ENCODE peak calls at places on chromosomes 7 and 10, in five cellular contexts. V is activated B cell treated with CpG ODN at 0.5 μM for 24 hours, H is mammary epithelial cell, Z is GM12865, C is AG04450. P is an unnamed sample.

GRCh38 chr10:89088901-89089300 is 98.3 kb downstream of the FAS start:
- DNase-seq in H (no peak), V (no peak), Z (no peak), C (peak; percentile 43), P (no peak)

GRCh38 chr7:104196161-104196560 is 11.7 kb downstream of the ORC5 start:
- DNase-seq in Z (no peak), V (no peak), C (no peak), H (no peak), P (no peak)

GRCh38 chr7:56097700-56098099 is 4.9 kb upstream of the PHKG1 start:
- DNase-seq in Z (peak; percentile 30), C (peak; percentile 72), H (peak; percentile 40), V (no peak), P (no peak)

GRCh38 chr10:15293862-15294835 is 76.9 kb downstream of the FAM171A1 start:
- DNase-seq in Z (no peak), V (no peak), H (no peak), C (no peak), P (no peak)

GRCh38 chr10:95445837-95446347 is 115.3 kb downstream of the SORBS1 start:
- DNase-seq in C (peak; percentile 16), Z (peak; percentile 81), H (peak; percentile 69), V (no peak), P (no peak)

GRCh38 chr7:90216771-90217170 is 5.2 kb downstream of the STEAP2 start:
- DNase-seq in C (no peak), H (no peak), Z (no peak), V (no peak), P (no peak)

GRCh38 chr7:95608344-95609173 is 12.2 kb upstream of the PDK4 start:
- DNase-seq in C (peak; percentile 82), V (peak; percentile 49), H (peak; percentile 62), Z (peak; percentile 54), P (peak; percentile 30)

GRCh38 chr7:36154255-36155212 is 1.5 kb downstream of the EEPD1 start:
- DNase-seq in V (no peak), Z (no peak), C (no peak), H (no peak), P (no peak)

GRCh38 chr10:99908512-99908911 is 101.2 kb downstream of the DNMBP start:
- DNase-seq in H (peak; percentile 72), C (no peak), V (no peak), Z (peak; percentile 38), P (no peak)

GRCh38 chr10:61688551-61689308 is 26.0 kb downstream of the CABCOCO1 start:
- DNase-seq in C (no peak), V (no peak), H (no peak), Z (no peak), P (no peak)

GRCh38 chr7:86008898-86009297 is 634.8 kb upstream of the GRM3 start:
- DNase-seq in Z (no peak), V (no peak), C (no peak), H (no peak), P (no peak)

GRCh38 chr10:122856902-122857301 is 11.2 kb upstream of the CUZD1 start:
- DNase-seq in Z (no peak), C (no peak), H (no peak), V (no peak), P (no peak)

GRCh38 chr7:130299909-130300308 is 6.9 kb downstream of the CPA4 start:
- DNase-seq in V (no peak), H (no peak), C (no peak), Z (no peak), P (no peak)

GRCh38 chr10:72158174-72158573 is 57.6 kb upstream of the ANAPC16 start:
- DNase-seq in Z (no peak), H (no peak), C (no peak), V (no peak), P (no peak)

DNA sequence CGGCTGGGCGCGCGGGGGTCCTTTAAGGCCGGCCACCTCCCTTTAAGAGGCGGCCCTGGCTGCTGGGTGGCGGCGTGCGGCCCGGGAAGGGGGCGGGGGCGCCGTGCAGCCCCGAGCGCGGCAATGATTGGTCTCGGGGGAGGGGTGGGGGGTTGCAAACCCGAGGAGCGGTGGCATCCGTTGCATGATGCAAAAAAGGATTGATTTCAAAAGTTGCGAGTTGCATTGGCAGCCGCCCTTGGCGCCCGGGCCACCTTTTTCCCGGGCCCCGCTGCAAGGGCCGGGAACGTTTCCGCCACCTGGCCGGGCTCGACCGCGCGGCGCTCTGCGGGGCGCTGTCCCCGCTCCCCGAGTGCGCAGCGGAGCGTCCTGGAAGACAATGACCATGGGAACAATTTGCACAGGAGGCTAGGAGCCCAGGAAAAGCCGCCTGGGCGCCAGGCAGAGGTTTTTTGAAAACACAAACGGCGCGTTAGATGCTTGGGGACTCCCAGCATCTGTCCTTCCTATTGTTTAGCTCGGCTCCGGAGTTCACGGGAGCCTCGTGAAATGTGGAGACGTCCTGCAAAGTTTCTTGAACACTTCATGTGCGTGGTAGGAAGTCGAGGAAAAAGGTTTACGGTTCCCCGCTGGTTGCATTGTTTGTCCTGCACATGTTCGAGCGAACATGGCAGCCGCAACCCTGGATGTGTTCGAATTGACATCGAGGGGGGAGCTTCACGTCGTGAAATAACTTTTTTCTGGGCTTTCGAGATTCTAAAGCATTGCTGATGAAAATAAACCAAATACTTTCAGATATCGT is at the start of gene SEPHS1:
- DNase-seq in V (peak; percentile 65), Z (peak; percentile 93), H (peak; percentile 60), C (no peak), P (peak; percentile 58)
- TF ChIP-seq CTCF in V (no peak), Z (no peak), H (no peak), C (no peak), P (no peak)

GRCh38 chr10:97540669-97541500 is 31.7 kb upstream of the ANKRD2 start:
- DNase-seq in C (no peak), H (no peak), Z (no peak), V (no peak), P (no peak)
- TF ChIP-seq CTCF in C (no peak), H (no peak), Z (no peak), V (no peak), P (no peak)

DNA sequence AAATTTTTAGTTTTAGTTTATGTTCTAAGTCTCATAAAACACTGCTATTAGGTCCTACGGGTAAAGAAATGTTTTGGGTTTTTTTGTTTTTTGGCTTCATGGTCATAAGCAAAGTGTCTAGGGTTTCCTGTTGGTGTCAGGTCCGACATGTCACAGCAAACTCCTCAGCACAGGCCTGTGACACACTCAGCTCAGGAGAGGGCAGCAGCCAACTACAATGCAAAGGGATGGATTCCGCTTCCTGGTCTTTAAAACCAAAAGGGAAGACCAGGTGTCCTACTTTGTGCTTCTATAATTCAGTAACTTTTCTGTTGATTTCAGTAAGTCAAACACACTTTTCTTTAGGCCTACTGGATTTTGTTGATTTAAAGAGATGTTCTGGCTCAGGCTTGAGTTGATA is 83.8 kb upstream of the MACROH2A2 start:
- DNase-seq in H (peak; percentile 32), Z (peak; percentile 18), V (no peak), C (no peak), P (no peak)
- TF ChIP-seq CTCF in H (peak; percentile 29), Z (no peak), V (no peak), C (peak; percentile 34), P (no peak)

DNA sequence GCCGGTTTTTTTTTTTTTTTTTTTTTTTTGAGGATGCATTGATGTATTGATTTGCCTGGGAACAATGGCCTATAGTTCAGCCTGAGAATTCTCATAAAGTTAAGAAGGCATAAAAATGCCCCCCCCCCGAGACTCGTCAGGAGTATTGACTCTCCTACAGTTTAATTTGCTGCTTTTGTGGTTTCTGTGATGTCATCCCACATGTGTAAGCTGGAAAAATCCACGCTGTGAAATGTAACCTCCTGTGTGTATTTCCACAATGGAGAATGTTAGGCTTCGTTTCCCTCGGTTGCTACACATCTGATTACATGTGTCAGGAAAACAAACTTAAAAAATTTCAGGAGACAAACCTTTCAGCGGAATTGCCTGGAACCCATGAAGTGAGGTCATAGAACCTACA is 117.9 kb downstream of the FANK1 start:
- DNase-seq in V (no peak), Z (no peak), C (peak; percentile 7), H (peak; percentile 58), P (no peak)
- TF ChIP-seq CTCF in V (no peak), Z (no peak), C (no peak), H (no peak), P (peak; percentile 9)

DNA sequence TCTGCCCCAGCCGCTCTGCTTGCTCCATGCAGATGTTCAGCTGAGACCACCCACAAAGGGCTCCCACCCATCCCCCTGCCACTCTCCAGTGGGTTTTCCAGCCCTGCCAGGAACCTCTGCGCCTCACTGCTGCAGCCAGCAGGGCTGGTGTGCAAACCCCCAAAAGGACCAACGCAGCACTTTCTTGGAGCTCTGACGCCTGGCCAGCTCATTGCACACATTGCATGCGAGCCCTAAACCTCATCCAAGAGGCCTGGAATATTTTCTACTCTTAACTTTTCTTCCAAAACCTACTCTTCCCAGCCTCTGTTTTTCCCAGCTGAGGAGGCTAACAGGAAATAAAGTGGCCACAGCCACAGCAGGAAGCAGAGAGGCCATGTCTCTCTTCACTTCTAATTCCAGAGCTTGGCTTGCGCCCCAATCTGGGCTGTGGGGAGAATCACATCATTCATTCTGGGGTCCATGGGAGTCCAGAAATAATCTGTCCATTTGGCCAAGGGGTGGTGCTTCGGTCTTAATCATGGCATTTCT is 4.6 kb upstream of the FAM170B start:
- DNase-seq in Z (no peak), C (no peak), H (no peak), V (no peak), P (no peak)
- TF ChIP-seq CTCF in Z (no peak), C (peak; percentile 2), H (no peak), V (no peak), P (no peak)

DNA sequence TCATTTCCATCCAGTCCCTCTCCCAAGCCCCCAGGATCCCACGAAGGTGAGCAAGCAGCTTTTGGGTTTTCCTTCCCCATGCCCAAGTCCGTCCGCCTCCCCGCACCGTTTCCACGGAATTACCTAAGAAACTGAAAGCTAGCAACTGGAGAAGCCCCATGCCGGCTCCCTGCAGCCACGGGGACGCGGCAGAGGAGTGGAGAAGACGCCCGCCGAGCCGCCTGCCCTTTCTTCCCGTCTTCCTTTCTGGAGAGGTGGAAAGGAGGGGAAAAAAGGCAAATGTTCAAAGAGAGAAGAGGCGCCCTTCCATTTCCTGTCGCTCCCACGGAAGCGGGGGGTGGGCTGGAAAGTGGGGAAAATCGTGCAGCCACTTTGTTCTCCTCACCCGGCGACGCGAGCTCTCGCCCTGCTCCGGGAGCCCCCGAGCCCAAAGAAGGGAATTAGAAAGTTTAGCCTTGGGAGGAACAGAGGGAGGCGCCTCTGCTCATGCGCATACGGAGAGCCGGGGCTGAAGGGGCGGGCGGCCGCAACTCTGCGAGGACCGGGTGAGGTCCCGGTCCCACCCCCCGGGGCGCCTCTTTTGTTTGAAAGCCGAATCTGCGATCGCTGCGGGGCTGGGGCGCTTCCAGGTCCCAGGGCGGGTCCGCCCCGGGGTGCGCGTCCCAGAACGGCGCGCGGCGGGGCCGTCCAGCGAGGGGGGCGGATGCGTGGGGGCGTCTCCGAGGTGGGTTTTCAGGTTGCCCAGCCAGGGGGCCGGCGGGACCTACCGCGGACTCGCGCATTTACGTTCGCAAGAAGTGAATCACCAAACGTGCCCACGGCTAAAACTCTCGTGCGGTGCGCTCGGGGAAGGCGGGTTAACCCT is at the start of gene LAMB1:
- DNase-seq in H (peak; percentile 64), V (no peak), Z (no peak), C (no peak), P (no peak)
- TF ChIP-seq CTCF in H (no peak), V (no peak), Z (no peak), C (no peak), P (no peak)

DNA sequence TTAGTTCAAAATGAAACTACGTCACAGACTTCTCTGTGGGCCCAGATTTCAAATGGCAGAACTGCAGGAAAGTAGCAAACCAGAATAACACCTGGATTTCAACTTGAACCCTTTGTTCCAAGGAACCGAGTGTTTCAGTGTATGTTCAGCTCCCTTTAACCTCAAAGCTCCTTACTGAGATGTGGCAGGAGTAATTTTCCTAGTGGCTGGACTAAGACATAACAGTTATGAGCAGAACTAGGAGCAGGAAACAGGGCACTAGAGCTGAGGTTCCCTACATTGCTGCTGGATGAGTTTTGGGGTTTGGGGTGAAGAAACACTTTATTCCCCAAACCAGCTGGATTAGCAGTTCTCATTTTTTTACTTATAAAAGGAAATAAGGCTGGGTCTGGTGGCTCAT is 50.1 kb downstream of the NSUN6 start:
- DNase-seq in C (no peak), Z (no peak), H (no peak), V (no peak), P (no peak)
- TF ChIP-seq CTCF in C (no peak), Z (no peak), H (no peak), V (no peak), P (no peak)

P was measured in natural killer cell.